ENCODE peak calls at places on chromosomes 11 and 22, in six cellular contexts. One of them, this sample, is unnamed.

GRCh38 chr11:67504023-67504949 is 877 bp downstream of the PITPNM1 start:
- DNase-seq in ascending aorta: no peak
- DNase-seq in Caco-2: peak; percentile 60
- DNase-seq in body of pancreas: peak; percentile 50
- DNase-seq in iPS DF 6.9: no peak
- DNase-seq in CD8-positive, alpha-beta memory T cell: peak; percentile 71
- DNase-seq in this sample: no peak

GRCh38 chr11:12577746-12578644 is 96.2 kb upstream of the TEAD1 start:
- DNase-seq in ascending aorta: no peak
- DNase-seq in Caco-2: peak; percentile 33
- DNase-seq in body of pancreas: no peak
- DNase-seq in iPS DF 6.9: no peak
- DNase-seq in CD8-positive, alpha-beta memory T cell: no peak
- DNase-seq in this sample: no peak

GRCh38 chr11:104907521-104908185 is 9.4 kb upstream of the CASP12 start:
- DNase-seq in ascending aorta: no peak
- DNase-seq in Caco-2: no peak
- DNase-seq in body of pancreas: no peak
- DNase-seq in iPS DF 6.9: no peak
- DNase-seq in CD8-positive, alpha-beta memory T cell: no peak
- DNase-seq in this sample: no peak

GRCh38 chr22:27556371-27556770 is 245.2 kb downstream of the MN1 start:
- DNase-seq in ascending aorta: no peak
- DNase-seq in Caco-2: no peak
- DNase-seq in body of pancreas: no peak
- DNase-seq in iPS DF 6.9: no peak
- DNase-seq in CD8-positive, alpha-beta memory T cell: no peak
- DNase-seq in this sample: no peak

GRCh38 chr22:36471341-36471821 is 10.1 kb downstream of the TXN2 start:
- DNase-seq in ascending aorta: no peak
- DNase-seq in Caco-2: no peak
- DNase-seq in body of pancreas: no peak
- DNase-seq in iPS DF 6.9: no peak
- DNase-seq in CD8-positive, alpha-beta memory T cell: no peak
- DNase-seq in this sample: no peak

GRCh38 chr22:38083931-38084631 is at the start of gene SLC16A8:
- DNase-seq in ascending aorta: no peak
- DNase-seq in Caco-2: no peak
- DNase-seq in body of pancreas: no peak
- DNase-seq in iPS DF 6.9: no peak
- DNase-seq in CD8-positive, alpha-beta memory T cell: no peak
- DNase-seq in this sample: no peak

GRCh38 chr11:65500262-65501004 is 1.6 kb downstream of the MALAT1 start:
- DNase-seq in ascending aorta: no peak
- DNase-seq in Caco-2: peak; percentile 46
- DNase-seq in body of pancreas: peak; percentile 64
- DNase-seq in iPS DF 6.9: no peak
- DNase-seq in CD8-positive, alpha-beta memory T cell: peak; percentile 63
- DNase-seq in this sample: no peak

GRCh38 chr11:65791719-65792213 is 4.9 kb downstream of the OVOL1 start:
- DNase-seq in ascending aorta: no peak
- DNase-seq in Caco-2: no peak
- DNase-seq in body of pancreas: no peak
- DNase-seq in iPS DF 6.9: no peak
- DNase-seq in CD8-positive, alpha-beta memory T cell: no peak
- DNase-seq in this sample: no peak

GRCh38 chr11:86760577-86760976 is 39.8 kb upstream of the PRSS23 start:
- DNase-seq in ascending aorta: no peak
- DNase-seq in Caco-2: no peak
- DNase-seq in body of pancreas: no peak
- DNase-seq in iPS DF 6.9: no peak
- DNase-seq in CD8-positive, alpha-beta memory T cell: no peak
- DNase-seq in this sample: no peak

GRCh38 chr22:47565607-47566006 is 803.2 kb downstream of the TBC1D22A start:
- DNase-seq in ascending aorta: no peak
- DNase-seq in Caco-2: no peak
- DNase-seq in body of pancreas: no peak
- DNase-seq in iPS DF 6.9: no peak
- DNase-seq in CD8-positive, alpha-beta memory T cell: no peak
- DNase-seq in this sample: no peak

GRCh38 chr22:47563406-47564157 is 801.1 kb downstream of the TBC1D22A start:
- DNase-seq in ascending aorta: no peak
- DNase-seq in Caco-2: no peak
- DNase-seq in body of pancreas: no peak
- DNase-seq in iPS DF 6.9: no peak
- DNase-seq in CD8-positive, alpha-beta memory T cell: no peak
- DNase-seq in this sample: no peak

GRCh38 chr22:47567126-47567730 is 804.8 kb downstream of the TBC1D22A start:
- DNase-seq in ascending aorta: no peak
- DNase-seq in Caco-2: no peak
- DNase-seq in body of pancreas: no peak
- DNase-seq in iPS DF 6.9: no peak
- DNase-seq in CD8-positive, alpha-beta memory T cell: no peak
- DNase-seq in this sample: no peak

GRCh38 chr22:47564158-47564450 is 801.7 kb downstream of the TBC1D22A start:
- DNase-seq in ascending aorta: no peak
- DNase-seq in Caco-2: no peak
- DNase-seq in body of pancreas: no peak
- DNase-seq in iPS DF 6.9: no peak
- DNase-seq in CD8-positive, alpha-beta memory T cell: no peak
- DNase-seq in this sample: no peak

DNA sequence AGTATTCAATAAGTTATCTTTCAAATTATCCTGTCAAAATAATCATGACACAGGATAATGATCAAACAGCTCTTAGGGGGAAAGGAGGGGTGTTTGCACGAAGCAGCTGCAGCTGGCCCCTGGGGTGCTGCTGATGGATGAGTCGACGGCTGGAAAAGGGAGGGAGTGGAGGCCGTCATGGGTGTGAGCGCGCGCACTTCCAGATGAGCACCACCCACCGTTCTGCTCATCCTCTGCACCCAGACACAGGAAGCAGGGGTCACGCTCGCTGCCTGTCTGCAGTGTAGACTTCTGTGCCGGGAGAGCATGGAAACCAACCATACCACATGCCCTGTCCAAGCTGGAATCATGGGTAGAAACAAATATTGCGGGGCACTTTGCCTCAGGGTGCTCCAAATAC is 802.2 kb downstream of the TBC1D22A start:
- DNase-seq in ascending aorta: no peak
- DNase-seq in Caco-2: no peak
- DNase-seq in body of pancreas: no peak
- DNase-seq in iPS DF 6.9: no peak
- DNase-seq in CD8-positive, alpha-beta memory T cell: no peak
- DNase-seq in this sample: no peak
- H3K9me3 ChIP-seq in ascending aorta: no peaks in the 10 kb centered on the region
- H3K9me3 ChIP-seq in Caco-2: no peaks in the 10 kb centered on the region
- H3K9me3 ChIP-seq in body of pancreas: no peaks in the 10 kb centered on the region
- H3K9me3 ChIP-seq in iPS DF 6.9: peaks cover 30% of the 10 kb centered on the region
- H3K9me3 ChIP-seq in CD8-positive, alpha-beta memory T cell: no peaks in the 10 kb centered on the region
- H3K9me3 ChIP-seq in this sample: no peaks in the 10 kb centered on the region

GRCh38 chr22:47284360-47284759 is 521.9 kb downstream of the TBC1D22A start:
- DNase-seq in ascending aorta: no peak
- DNase-seq in Caco-2: no peak
- DNase-seq in body of pancreas: no peak
- DNase-seq in iPS DF 6.9: no peak
- DNase-seq in CD8-positive, alpha-beta memory T cell: no peak
- DNase-seq in this sample: no peak

GRCh38 chr22:47282366-47282765 is 519.9 kb downstream of the TBC1D22A start:
- DNase-seq in ascending aorta: no peak
- DNase-seq in Caco-2: no peak
- DNase-seq in body of pancreas: no peak
- DNase-seq in iPS DF 6.9: no peak
- DNase-seq in CD8-positive, alpha-beta memory T cell: peak; percentile 31
- DNase-seq in this sample: no peak

GRCh38 chr22:47282851-47283250 is 520.4 kb downstream of the TBC1D22A start:
- DNase-seq in ascending aorta: no peak
- DNase-seq in Caco-2: no peak
- DNase-seq in body of pancreas: no peak
- DNase-seq in iPS DF 6.9: no peak
- DNase-seq in CD8-positive, alpha-beta memory T cell: no peak
- DNase-seq in this sample: no peak

GRCh38 chr22:47284822-47285221 is 522.4 kb downstream of the TBC1D22A start:
- DNase-seq in ascending aorta: no peak
- DNase-seq in Caco-2: no peak
- DNase-seq in body of pancreas: no peak
- DNase-seq in iPS DF 6.9: no peak
- DNase-seq in CD8-positive, alpha-beta memory T cell: no peak
- DNase-seq in this sample: no peak

DNA sequence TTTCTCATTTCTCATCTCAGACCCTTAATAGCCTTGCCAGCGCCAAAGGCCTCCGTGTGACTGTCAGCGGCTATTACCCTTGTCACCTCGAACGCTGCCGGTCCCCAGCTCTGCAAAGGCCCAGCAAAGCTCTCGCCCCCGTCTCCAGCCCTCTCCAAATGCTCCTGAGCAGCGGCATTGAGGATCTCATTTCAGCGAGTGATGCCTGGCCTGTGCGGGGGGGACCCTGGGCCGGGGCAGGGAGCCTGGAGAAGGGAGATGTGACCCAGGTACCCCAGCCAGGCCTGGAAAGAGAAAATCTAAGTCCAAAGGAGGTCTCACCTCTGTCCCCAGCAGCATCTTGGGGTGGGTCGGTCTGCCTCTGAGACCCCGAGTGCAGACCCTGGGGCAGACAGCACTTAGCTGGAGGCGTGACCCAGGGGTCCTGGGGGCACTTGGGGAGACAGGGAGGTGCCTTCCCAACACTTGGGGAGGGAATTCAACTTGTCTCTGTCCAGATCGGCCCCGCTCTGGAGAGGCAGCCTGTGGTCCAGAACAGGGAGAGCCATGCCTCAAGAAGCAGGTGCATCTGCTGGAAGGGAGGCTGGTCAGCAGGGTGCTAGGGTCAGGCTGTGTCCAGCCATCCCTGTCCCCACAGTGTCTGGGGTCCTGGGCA is 521.3 kb downstream of the TBC1D22A start:
- DNase-seq in ascending aorta: no peak
- DNase-seq in Caco-2: no peak
- DNase-seq in body of pancreas: no peak
- DNase-seq in iPS DF 6.9: no peak
- DNase-seq in CD8-positive, alpha-beta memory T cell: no peak
- DNase-seq in this sample: no peak
- H3K4me3 ChIP-seq in ascending aorta: no peak overlapping the region
- H3K4me3 ChIP-seq in Caco-2: no peak overlapping the region
- H3K4me3 ChIP-seq in body of pancreas: no peak overlapping the region
- H3K4me3 ChIP-seq in iPS DF 6.9: no peak overlapping the region
- H3K4me3 ChIP-seq in CD8-positive, alpha-beta memory T cell: no peak overlapping the region
- H3K4me3 ChIP-seq in this sample: no peak overlapping the region

GRCh38 chr11:103731681-103732080 is 304.8 kb upstream of the DDI1 start:
- DNase-seq in ascending aorta: no peak
- DNase-seq in Caco-2: no peak
- DNase-seq in body of pancreas: no peak
- DNase-seq in iPS DF 6.9: no peak
- DNase-seq in CD8-positive, alpha-beta memory T cell: no peak
- DNase-seq in this sample: no peak
- H3K9me3 ChIP-seq in ascending aorta: no peaks in the 10 kb centered on the region
- H3K9me3 ChIP-seq in Caco-2: peaks cover 9% of the 10 kb centered on the region
- H3K9me3 ChIP-seq in body of pancreas: no peaks in the 10 kb centered on the region
- H3K9me3 ChIP-seq in iPS DF 6.9: peaks cover 3% of the 10 kb centered on the region
- H3K9me3 ChIP-seq in CD8-positive, alpha-beta memory T cell: no peaks in the 10 kb centered on the region
- H3K9me3 ChIP-seq in this sample: no peaks in the 10 kb centered on the region

GRCh38 chr11:35526370-35526792 is 965 bp upstream of the PAMR1 start:
- DNase-seq in ascending aorta: no peak
- DNase-seq in Caco-2: no peak
- DNase-seq in body of pancreas: no peak
- DNase-seq in iPS DF 6.9: no peak
- DNase-seq in CD8-positive, alpha-beta memory T cell: no peak
- DNase-seq in this sample: no peak

GRCh38 chr11:35523351-35523768 is 2.1 kb downstream of the PAMR1 start:
- DNase-seq in ascending aorta: no peak
- DNase-seq in Caco-2: no peak
- DNase-seq in body of pancreas: no peak
- DNase-seq in iPS DF 6.9: no peak
- DNase-seq in CD8-positive, alpha-beta memory T cell: no peak
- DNase-seq in this sample: no peak

GRCh38 chr11:35523861-35524260 is 1.6 kb downstream of the PAMR1 start:
- DNase-seq in ascending aorta: no peak
- DNase-seq in Caco-2: no peak
- DNase-seq in body of pancreas: no peak
- DNase-seq in iPS DF 6.9: no peak
- DNase-seq in CD8-positive, alpha-beta memory T cell: no peak
- DNase-seq in this sample: no peak

GRCh38 chr11:35524780-35525179 is 636 bp downstream of the PAMR1 start:
- DNase-seq in ascending aorta: no peak
- DNase-seq in Caco-2: no peak
- DNase-seq in body of pancreas: no peak
- DNase-seq in iPS DF 6.9: no peak
- DNase-seq in CD8-positive, alpha-beta memory T cell: no peak
- DNase-seq in this sample: no peak

DNA sequence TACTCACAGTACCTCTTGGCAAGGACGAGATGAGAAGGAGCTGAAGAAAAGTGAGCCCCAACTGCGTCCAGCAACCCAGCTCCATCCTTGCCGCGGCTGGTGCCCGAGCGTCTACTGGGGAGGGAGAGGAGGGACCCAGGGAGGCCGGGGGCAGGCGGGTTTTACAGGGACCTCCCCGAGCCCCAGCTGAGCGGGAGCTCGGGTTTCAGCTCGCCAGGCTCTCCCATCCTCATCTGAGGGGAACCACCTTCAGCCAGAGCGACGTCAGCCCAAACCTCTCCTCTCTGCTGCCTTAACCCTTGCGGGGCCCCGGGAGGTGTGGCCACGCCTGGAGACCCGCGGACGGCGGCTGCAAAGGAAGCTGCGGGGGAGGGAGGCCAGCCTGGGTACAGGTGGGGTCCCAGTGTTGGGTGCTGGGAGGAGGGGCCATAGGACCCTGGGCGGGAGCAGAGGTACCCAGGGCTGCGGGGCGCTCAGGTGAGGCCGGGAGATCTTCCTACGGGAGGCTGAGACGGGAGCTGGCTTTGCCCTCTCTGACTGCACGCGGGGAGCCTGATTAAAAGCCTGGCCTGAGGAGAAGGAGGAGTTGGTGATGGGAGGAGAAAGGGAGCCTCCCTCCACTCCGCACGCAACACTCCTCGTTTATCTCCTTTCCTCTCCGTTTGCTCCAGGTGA is at the start of gene PAMR1:
- DNase-seq in ascending aorta: no peak
- DNase-seq in Caco-2: peak; percentile 69
- DNase-seq in body of pancreas: peak; percentile 59
- DNase-seq in iPS DF 6.9: peak; percentile 41
- DNase-seq in CD8-positive, alpha-beta memory T cell: no peak
- DNase-seq in this sample: no peak
- H3K4me3 ChIP-seq in ascending aorta: peak within 1 kb of the TSS; percentile 43
- H3K4me3 ChIP-seq in Caco-2: peak within 1 kb of the TSS; percentile 38
- H3K4me3 ChIP-seq in body of pancreas: no peak within 1 kb of the TSS
- H3K4me3 ChIP-seq in iPS DF 6.9: peak within 1 kb of the TSS; percentile 42
- H3K4me3 ChIP-seq in CD8-positive, alpha-beta memory T cell: no peak within 1 kb of the TSS
- H3K4me3 ChIP-seq in this sample: peak within 1 kb of the TSS; percentile 28

GRCh38 chr11:61372659-61373058 is 10.5 kb downstream of the TMEM138 start:
- DNase-seq in ascending aorta: no peak
- DNase-seq in Caco-2: no peak
- DNase-seq in body of pancreas: no peak
- DNase-seq in iPS DF 6.9: no peak
- DNase-seq in CD8-positive, alpha-beta memory T cell: no peak
- DNase-seq in this sample: no peak
- H3K9me3 ChIP-seq in ascending aorta: no peaks in the 10 kb centered on the region
- H3K9me3 ChIP-seq in Caco-2: peaks cover 8% of the 10 kb centered on the region
- H3K9me3 ChIP-seq in body of pancreas: no peaks in the 10 kb centered on the region
- H3K9me3 ChIP-seq in iPS DF 6.9: peaks cover 2% of the 10 kb centered on the region
- H3K9me3 ChIP-seq in CD8-positive, alpha-beta memory T cell: no peaks in the 10 kb centered on the region
- H3K9me3 ChIP-seq in this sample: no peaks in the 10 kb centered on the region

GRCh38 chr11:40293655-40294342 is 1165.7 kb downstream of the LRRC4C start:
- DNase-seq in ascending aorta: peak; percentile 78
- DNase-seq in Caco-2: peak; percentile 78
- DNase-seq in body of pancreas: peak; percentile 78
- DNase-seq in iPS DF 6.9: peak; percentile 61
- DNase-seq in CD8-positive, alpha-beta memory T cell: no peak
- DNase-seq in this sample: no peak
- H3K4me3 ChIP-seq in ascending aorta: peak overlapping the region; percentile 57
- H3K4me3 ChIP-seq in Caco-2: peak overlapping the region; percentile 43
- H3K4me3 ChIP-seq in body of pancreas: no peak overlapping the region
- H3K4me3 ChIP-seq in iPS DF 6.9: peak overlapping the region; percentile 49
- H3K4me3 ChIP-seq in CD8-positive, alpha-beta memory T cell: peak overlapping the region; percentile 21
- H3K4me3 ChIP-seq in this sample: peak overlapping the region; percentile 56